ENCODE peak calls at places on chromosome 1, in seven cellular contexts. M, S, I, F, N, B and W are unnamed samples.

GRCh38 chr1:1001631-1002300 is 1.9 kb upstream of the HES4 start:
- DNase-seq in F (peak), I (peak), N (peak), B (peak), S (peak), M (peak), W (peak)

GRCh38 chr1:235511470-235512240 is 7.4 kb upstream of the B3GALNT2 start:
- DNase-seq in B (peak), N (no peak), S (no peak), F (no peak), M (peak), I (no peak), W (no peak)

GRCh38 chr1:143672983-143673382 is 298.8 kb downstream of the FAM72C start:
- DNase-seq in N (no peak), M (no peak), B (no peak), F (no peak), S (no peak), I (no peak), W (no peak)

GRCh38 chr1:183164350-183164749 is 21.7 kb upstream of the LAMC2 start:
- DNase-seq in I (peak), N (no peak), B (no peak), F (no peak), M (peak), S (no peak), W (no peak)

GRCh38 chr1:244322791-244323521 is 128.8 kb downstream of the ADSS2 start:
- DNase-seq in M (peak), I (peak), S (no peak), F (no peak), B (no peak), N (peak), W (no peak)

GRCh38 chr1:19209439-19209989 is 552 bp downstream of the UBR4 start:
- DNase-seq in B (peak), M (peak), I (peak), N (peak), S (no peak), F (peak), W (peak)

GRCh38 chr1:2543543-2544092 is 12.6 kb upstream of the TNFRSF14 start:
- DNase-seq in N (no peak), I (peak), M (peak), F (no peak), S (no peak), B (peak), W (peak)

GRCh38 chr1:245345191-245345884 is 190.6 kb downstream of the KIF26B start:
- DNase-seq in M (peak), F (no peak), B (peak), S (no peak), N (no peak), I (no peak), W (no peak)

GRCh38 chr1:160975026-160975425 is 20.4 kb upstream of the ITLN2 start:
- DNase-seq in M (no peak), I (no peak), N (no peak), S (no peak), B (no peak), F (peak), W (no peak)

GRCh38 chr1:194447635-194448034 is 1261.2 kb upstream of the B3GALT2 start:
- DNase-seq in I (peak), B (no peak), M (no peak), F (no peak), N (no peak), S (no peak), W (no peak)

GRCh38 chr1:1895456-1896333 is 4.8 kb upstream of the GNB1 start:
- DNase-seq in S (no peak), M (no peak), I (no peak), B (no peak), F (no peak), N (no peak), W (no peak)

GRCh38 chr1:109712321-109712864 is 342 bp downstream of the GSTM5 start:
- DNase-seq in M (no peak), F (no peak), S (no peak), I (no peak), B (no peak), N (no peak), W (no peak)

GRCh38 chr1:93972341-93972740 is 63.1 kb upstream of the GCLM start:
- DNase-seq in I (no peak), S (no peak), F (no peak), N (no peak), M (no peak), B (no peak), W (no peak)

GRCh38 chr1:235411489-235412486 is 44.6 kb downstream of the TBCE start:
- DNase-seq in N (no peak), B (no peak), I (no peak), M (peak), S (no peak), F (no peak), W (no peak)

GRCh38 chr1:53715478-53715877 is 23.5 kb downstream of the GLIS1 start:
- DNase-seq in B (peak), M (peak), I (no peak), S (no peak), N (no peak), F (peak), W (peak)

GRCh38 chr1:183676515-183677189 is 23.5 kb upstream of the APOBEC4 start:
- DNase-seq in S (no peak), N (no peak), I (no peak), B (no peak), M (no peak), F (no peak), W (no peak)

GRCh38 chr1:156841289-156841855 is 17.5 kb downstream of the INSRR start:
- DNase-seq in N (no peak), I (no peak), F (peak), S (no peak), M (peak), B (no peak), W (peak)

GRCh38 chr1:13528320-13528719 is 14.5 kb upstream of the LRRC38 start:
- DNase-seq in M (no peak), B (no peak), N (no peak), F (no peak), S (no peak), I (no peak), W (no peak)

GRCh38 chr1:30712583-30712982 is 10.8 kb downstream of the MATN1 start:
- DNase-seq in B (no peak), F (no peak), N (no peak), S (no peak), I (no peak), M (no peak), W (no peak)

GRCh38 chr1:115411388-115412063 is 73.5 kb upstream of the NGF start:
- DNase-seq in M (no peak), B (no peak), F (no peak), I (peak), S (no peak), N (no peak), W (no peak)

GRCh38 chr1:44030606-44031050 is 634 bp downstream of the SLC6A9 start:
- DNase-seq in I (peak), N (no peak), F (peak), M (peak), S (no peak), B (peak), W (peak)

GRCh38 chr1:31760901-31761470 is 3.2 kb downstream of the ADGRB2 start:
- DNase-seq in B (peak), I (peak), S (peak), F (peak), M (peak), N (peak), W (peak)

GRCh38 chr1:59079434-59080135 is 217.3 kb upstream of the FGGY start:
- DNase-seq in S (no peak), M (peak), B (no peak), I (peak), F (no peak), N (no peak), W (no peak)

GRCh38 chr1:24709748-24710416 is 35.4 kb upstream of the CLIC4 start:
- DNase-seq in B (no peak), S (no peak), F (no peak), M (no peak), I (no peak), N (no peak), W (no peak)

GRCh38 chr1:172400073-172400737 is 20.3 kb upstream of the C1orf105 start:
- DNase-seq in S (no peak), M (no peak), I (no peak), F (no peak), N (no peak), B (no peak), W (no peak)

GRCh38 chr1:94160811-94161210 is 39.9 kb upstream of the ABCA4 start:
- DNase-seq in F (no peak), B (peak), S (no peak), M (peak), N (no peak), I (peak), W (no peak)

GRCh38 chr1:39509360-39510009 is 18.0 kb downstream of the BMP8A start:
- DNase-seq in I (peak), F (peak), M (peak), N (no peak), B (no peak), S (no peak), W (no peak)

GRCh38 chr1:221335161-221336101 is 406.5 kb downstream of the DUSP10 start:
- DNase-seq in I (peak), N (no peak), S (no peak), B (peak), M (no peak), F (no peak), W (peak)

GRCh38 chr1:48853006-48853405 is 76.3 kb upstream of the BEND5 start:
- DNase-seq in B (no peak), N (no peak), M (no peak), F (no peak), S (no peak), I (peak), W (no peak)

GRCh38 chr1:44326066-44326701 is 28.9 kb downstream of the ERI3 start:
- DNase-seq in I (peak), S (no peak), B (no peak), F (no peak), N (no peak), M (no peak), W (no peak)

GRCh38 chr1:61053712-61054608 is 28.4 kb upstream of the NFIA start:
- DNase-seq in I (no peak), B (peak), N (peak), S (peak), M (peak), F (no peak), W (peak)

GRCh38 chr1:21577933-21578332 is 68.7 kb downstream of the ALPL start:
- DNase-seq in M (no peak), S (no peak), I (no peak), B (no peak), F (no peak), N (no peak), W (no peak)

GRCh38 chr1:114979278-114979891 is 50.2 kb upstream of the TSHB start:
- DNase-seq in F (peak), I (peak), N (peak), B (peak), M (peak), S (peak), W (peak)

GRCh38 chr1:150877220-150877516 is 769 bp upstream of the ARNT start:
- DNase-seq in S (no peak), F (no peak), N (no peak), I (no peak), M (peak), B (peak), W (no peak)

GRCh38 chr1:196361112-196361714 is 247.0 kb downstream of the KCNT2 start:
- DNase-seq in I (no peak), B (no peak), M (no peak), S (no peak), N (no peak), F (no peak), W (no peak)

GRCh38 chr1:68954841-68955240 is 458.0 kb upstream of the DEPDC1 start:
- DNase-seq in F (no peak), B (no peak), S (no peak), M (no peak), N (no peak), I (peak), W (no peak)

GRCh38 chr1:228304225-228304624 is 96.4 kb downstream of the OBSCN start:
- DNase-seq in B (no peak), F (no peak), S (no peak), N (peak), I (no peak), M (no peak), W (no peak)

GRCh38 chr1:189431437-189431836 is 1046.2 kb downstream of the BRINP3 start:
- DNase-seq in N (no peak), F (no peak), M (no peak), I (peak), S (no peak), B (no peak), W (no peak)

GRCh38 chr1:51998701-51999100 is 8.2 kb upstream of the RAB3B start:
- DNase-seq in I (no peak), S (no peak), M (no peak), B (no peak), F (no peak), N (no peak), W (no peak)

DNA sequence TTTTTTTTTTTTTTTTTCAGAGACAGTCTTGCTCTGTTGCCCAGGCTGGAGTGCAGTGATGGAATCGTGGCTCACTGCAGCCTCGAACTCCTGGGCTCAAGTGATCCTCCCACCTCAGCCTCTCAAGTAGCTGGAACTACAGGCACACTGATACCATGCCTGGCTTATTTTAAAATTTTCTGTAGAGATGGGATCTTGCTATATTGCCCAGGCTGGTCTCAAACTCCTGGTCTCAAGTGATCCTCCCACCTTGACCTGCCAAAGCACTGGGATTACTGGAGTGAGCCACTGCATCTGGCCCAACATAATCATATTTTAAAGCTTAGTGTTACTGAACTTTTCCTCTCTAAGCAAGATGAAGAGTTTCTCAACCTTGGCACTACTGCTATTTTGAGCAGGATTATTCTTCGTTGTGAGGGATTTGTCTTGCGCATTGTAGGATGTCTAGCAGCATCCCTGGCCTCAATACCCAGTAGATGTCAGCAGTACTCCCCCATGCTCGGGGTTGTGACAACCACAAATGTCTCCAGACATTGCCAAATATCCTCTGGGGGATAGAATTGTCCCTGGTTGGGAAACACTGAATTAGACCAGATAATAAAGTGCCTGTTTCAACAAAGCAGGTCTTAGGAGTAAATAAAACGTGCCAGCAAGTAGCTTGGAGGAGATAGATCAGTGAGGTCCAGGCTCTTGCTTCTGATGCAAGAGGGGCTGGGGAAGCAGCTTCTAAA is 15.1 kb upstream of the THRAP3 start:
- DNase-seq in M (no peak), I (no peak), F (no peak), N (no peak), S (no peak), B (no peak), W (no peak)
- TF ChIP-seq CTCF in M (no peak), I (no peak), F (no peak), N (no peak), S (no peak), B (no peak), W (no peak)

GRCh38 chr1:198771562-198772153 is 132.8 kb downstream of the PTPRC start:
- DNase-seq in M (peak), N (no peak), F (peak), B (peak), S (no peak), I (peak), W (peak)
- TF ChIP-seq CTCF in M (peak), N (no peak), F (peak), B (peak), S (no peak), I (peak), W (peak)

GRCh38 chr1:226661965-226662364 is 77.1 kb downstream of the ITPKB start:
- DNase-seq in F (no peak), M (no peak), N (no peak), B (no peak), S (no peak), I (no peak), W (peak)
- TF ChIP-seq CTCF in F (no peak), M (no peak), N (no peak), B (no peak), S (no peak), I (peak), W (no peak)

DNA sequence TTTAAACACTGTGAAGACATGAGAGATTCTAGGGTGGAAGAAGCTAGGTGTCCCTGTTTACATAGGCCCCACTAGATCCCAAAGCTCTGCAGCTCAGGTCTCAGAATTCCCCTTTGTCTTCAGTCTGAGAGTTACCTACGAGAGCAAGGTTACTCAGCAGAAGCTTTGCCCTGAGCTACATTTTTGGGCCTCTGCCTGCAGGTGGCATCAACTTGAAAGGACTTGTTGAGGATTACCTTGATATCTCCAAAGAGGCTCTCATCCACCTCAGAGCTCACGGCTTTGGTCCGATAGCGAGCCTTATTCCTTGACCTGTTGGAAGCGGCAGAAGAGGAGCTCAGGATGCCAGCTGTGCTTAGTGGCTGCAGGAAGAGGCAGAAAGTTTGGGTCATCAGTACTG is 7.0 kb downstream of the CFAP45 start:
- DNase-seq in B (no peak), I (no peak), N (no peak), S (no peak), F (no peak), M (peak), W (no peak)
- TF ChIP-seq CTCF in B (no peak), I (no peak), N (no peak), S (no peak), F (no peak), M (peak), W (no peak)

GRCh38 chr1:212413902-212414327 is 771 bp downstream of the PACC1 start:
- DNase-seq in M (no peak), B (peak), S (no peak), I (peak), N (no peak), F (peak), W (peak)

GRCh38 chr1:212415107-212415841 is 588 bp upstream of the PACC1 start:
- DNase-seq in B (no peak), M (peak), N (no peak), F (peak), I (no peak), S (no peak), W (no peak)

GRCh38 chr1:212410231-212410825 is 4.4 kb downstream of the PACC1 start:
- DNase-seq in B (no peak), M (no peak), F (no peak), N (peak), S (no peak), I (no peak), W (no peak)

GRCh38 chr1:212412374-212412773 is 2.3 kb downstream of the PACC1 start:
- DNase-seq in N (no peak), S (no peak), I (no peak), M (no peak), B (no peak), F (peak), W (no peak)

GRCh38 chr1:212414328-212415106 is at the start of gene PACC1:
- DNase-seq in N (peak), S (peak), B (peak), F (peak), I (peak), M (peak), W (peak)
- TF ChIP-seq CTCF in N (no peak), S (no peak), B (peak), F (no peak), I (no peak), M (no peak), W (peak)

GRCh38 chr1:62142550-62142949 is 52.1 kb upstream of the L1TD1 start:
- DNase-seq in I (no peak), N (no peak), S (no peak), F (no peak), B (peak), M (peak), W (peak)

GRCh38 chr1:62139410-62139809 is 55.2 kb upstream of the L1TD1 start:
- DNase-seq in M (no peak), N (no peak), I (no peak), B (peak), S (no peak), F (no peak), W (no peak)

GRCh38 chr1:62140666-62141065 is 54.0 kb upstream of the L1TD1 start:
- DNase-seq in S (no peak), F (no peak), N (no peak), M (no peak), B (no peak), I (no peak), W (no peak)

GRCh38 chr1:62144238-62144831 is 50.3 kb upstream of the L1TD1 start:
- DNase-seq in N (peak), I (peak), B (peak), S (no peak), F (peak), M (peak), W (peak)
- TF ChIP-seq CTCF in N (no peak), I (peak), B (peak), S (peak), F (peak), M (peak), W (peak)

DNA sequence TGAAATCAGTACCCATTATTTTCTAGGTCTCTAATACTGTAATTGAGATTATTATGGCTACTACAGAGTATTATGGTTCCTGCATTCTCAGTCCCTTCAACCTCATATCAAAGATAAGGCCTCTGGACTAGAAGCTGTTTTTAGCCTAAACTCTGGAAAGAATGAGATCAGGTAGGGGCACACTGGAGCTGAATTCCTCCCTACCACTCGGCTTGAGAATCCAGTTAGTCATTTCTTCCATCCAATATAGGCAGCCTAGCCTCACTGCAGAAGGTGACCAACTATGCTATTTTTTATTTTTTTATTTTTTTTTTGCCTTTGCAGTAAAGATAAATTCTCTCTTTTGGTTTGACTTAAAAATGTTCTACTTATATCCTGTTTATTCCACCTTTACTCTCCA is 8.0 kb upstream of the HAX1 start:
- DNase-seq in I (no peak), B (no peak), F (no peak), N (no peak), M (no peak), S (no peak), W (no peak)
- TF ChIP-seq CTCF in I (no peak), B (no peak), F (no peak), N (no peak), M (no peak), S (no peak), W (no peak)